ENCODE peak calls at places on chromosomes 4 and X, in four cellular contexts. W is A549, R is OCI-LY7, T is MM.1S. X is an unnamed sample.

GRCh38 chr4:6010789-6011188 is 7.4 kb downstream of the C4orf50 start:
- DNase-seq in R (no peak), W (no peak), T (no peak), X (no peak)

GRCh38 chrX:53247928-53248327 is 22.9 kb upstream of the KDM5C start:
- DNase-seq in T (no peak), W (no peak), R (no peak), X (no peak)

GRCh38 chr4:116397714-116398113 is 687.7 kb downstream of the TRAM1L1 start:
- DNase-seq in T (no peak), R (no peak), W (no peak), X (no peak)

GRCh38 chrX:39602226-39602625 is 495.5 kb downstream of the BCOR start:
- DNase-seq in T (no peak), W (no peak), R (no peak), X (no peak)

GRCh38 chrX:148691456-148691855 is 191.0 kb downstream of the AFF2 start:
- DNase-seq in T (no peak), R (no peak), W (no peak), X (no peak)

GRCh38 chrX:39613508-39613921 is 484.2 kb downstream of the BCOR start:
- DNase-seq in W (peak), R (peak), T (no peak), X (no peak)

GRCh38 chr4:142128529-142128928 is 492.1 kb downstream of the IL15 start:
- DNase-seq in T (no peak), W (no peak), R (no peak), X (no peak)

GRCh38 chr4:101475246-101475645 is 127.9 kb upstream of the PPP3CA start:
- DNase-seq in R (no peak), T (no peak), W (no peak), X (no peak)

GRCh38 chrX:97984641-97985040 is 1100.9 kb downstream of the RPA4 start:
- DNase-seq in R (peak), T (no peak), W (no peak), X (peak)

GRCh38 chr4:139535852-139536234 is 20.2 kb downstream of the SETD7 start:
- DNase-seq in W (no peak), T (no peak), R (no peak), X (no peak)

GRCh38 chr4:96326846-96327245 is 487.0 kb downstream of the PDHA2 start:
- DNase-seq in R (no peak), T (no peak), W (no peak), X (no peak)

GRCh38 chrX:124518888-124519287 is 172.5 kb downstream of the SH2D1A start:
- DNase-seq in T (no peak), R (no peak), W (no peak), X (no peak)

GRCh38 chr4:123488916-123489315 is 92.3 kb downstream of the SPRY1 start:
- DNase-seq in W (peak), R (no peak), T (no peak), X (no peak)

GRCh38 chrX:56798866-56799864 is 70.1 kb downstream of the NBDY start:
- DNase-seq in T (peak), R (no peak), W (no peak), X (peak)

GRCh38 chrX:102651968-102652744 is 873 bp downstream of the GPRASP1 start:
- DNase-seq in T (no peak), W (peak), R (no peak), X (no peak)

GRCh38 chr4:81360722-81361121 is 111.0 kb downstream of the RASGEF1B start:
- DNase-seq in W (no peak), T (no peak), R (no peak), X (no peak)

DNA sequence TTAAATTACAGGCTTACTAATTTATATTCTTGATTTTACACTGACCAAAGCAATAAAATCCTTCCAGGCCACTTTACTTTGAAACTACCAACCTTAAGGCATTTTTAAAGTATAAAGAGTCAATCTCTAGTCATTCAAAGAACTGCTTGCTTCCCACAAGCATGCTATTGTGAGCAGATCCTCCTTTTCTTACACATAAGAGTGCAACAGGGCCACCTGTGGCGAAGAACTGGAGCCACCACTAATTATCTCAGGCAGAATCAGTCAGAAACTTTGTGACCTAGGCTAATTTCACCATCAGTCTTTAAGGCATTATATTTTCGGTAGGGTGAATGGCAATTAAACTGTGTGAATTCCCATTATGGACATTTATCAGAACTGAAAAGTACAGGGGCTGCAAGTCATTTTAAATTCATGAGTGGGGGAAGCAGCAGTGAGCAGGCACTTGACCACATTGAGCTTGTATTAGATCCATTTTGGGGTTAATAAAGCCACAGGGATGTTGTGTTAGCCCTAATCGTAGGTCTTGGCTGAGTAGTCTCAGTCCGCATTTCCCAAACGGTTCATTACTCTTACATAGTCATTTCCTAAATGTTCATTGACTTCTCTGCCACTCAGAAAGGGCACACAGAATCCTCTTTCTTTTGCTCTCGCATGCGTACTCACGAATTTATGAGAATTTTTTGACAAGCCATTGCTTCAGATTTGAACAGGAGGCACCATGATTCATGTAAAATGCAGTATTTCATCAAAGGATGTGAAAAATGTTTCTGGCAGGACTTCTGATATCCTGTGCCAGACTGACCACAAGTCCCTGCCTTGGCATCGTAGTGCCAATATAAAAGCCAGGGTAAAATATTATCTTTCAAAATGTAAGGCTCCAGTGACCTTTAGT is 39.8 kb downstream of the NPY2R start:
- DNase-seq in W (no peak), T (no peak), R (no peak), X (no peak)
- H3K4me2 ChIP-seq in W (peak), T (no peak), R (no peak), X (no peak)

DNA sequence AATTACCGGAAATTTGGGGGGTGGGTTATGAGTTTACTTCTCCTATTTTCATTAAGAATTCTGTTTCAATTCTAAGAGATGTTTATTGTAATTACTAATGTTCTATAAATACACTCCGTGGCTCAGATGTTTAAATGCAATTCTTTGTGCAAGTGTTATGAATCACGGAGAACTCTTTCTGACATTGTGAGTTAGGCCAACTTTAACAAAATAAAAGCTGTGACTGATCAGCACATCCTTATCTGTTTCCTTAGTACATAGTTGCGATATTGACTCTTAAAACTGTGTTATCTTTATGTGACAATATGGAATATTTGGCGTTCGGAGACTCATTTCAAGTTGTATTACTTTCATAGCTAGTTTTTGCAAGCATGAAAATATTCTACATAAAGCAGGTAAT is 902 bp downstream of the KLHL4 start:
- DNase-seq in W (no peak), R (no peak), T (no peak), X (no peak)
- H3K4me2 ChIP-seq in W (peak), R (no peak), T (peak), X (no peak)

GRCh38 chr4:185307136-185307950 is 88.4 kb downstream of the LRP2BP start:
- DNase-seq in W (no peak), R (peak), T (peak), X (no peak)
- H3K4me2 ChIP-seq in W (no peak), R (peak), T (peak), X (no peak)

GRCh38 chrX:74550295-74550802 is 64.1 kb downstream of the RLIM start:
- DNase-seq in R (peak), W (peak), T (peak), X (peak)
- H3K4me2 ChIP-seq in R (peak), W (peak), T (peak), X (peak)

GRCh38 chrX:11953615-11954014 is 184.7 kb upstream of the FRMPD4 start:
- DNase-seq in R (no peak), W (peak), T (no peak), X (no peak)
- H3K4me2 ChIP-seq in R (no peak), W (peak), T (no peak), X (no peak)

GRCh38 chr4:161680146-161680545 is 483.7 kb downstream of the FSTL5 start:
- DNase-seq in W (no peak), R (no peak), T (no peak), X (no peak)
- H3K4me2 ChIP-seq in W (no peak), R (no peak), T (no peak), X (no peak)

GRCh38 chr4:176309046-176309445 is 10.7 kb upstream of the SPCS3 start:
- DNase-seq in R (peak), T (peak), W (no peak), X (peak)
- H3K4me2 ChIP-seq in R (peak), T (peak), W (no peak), X (peak)

DNA sequence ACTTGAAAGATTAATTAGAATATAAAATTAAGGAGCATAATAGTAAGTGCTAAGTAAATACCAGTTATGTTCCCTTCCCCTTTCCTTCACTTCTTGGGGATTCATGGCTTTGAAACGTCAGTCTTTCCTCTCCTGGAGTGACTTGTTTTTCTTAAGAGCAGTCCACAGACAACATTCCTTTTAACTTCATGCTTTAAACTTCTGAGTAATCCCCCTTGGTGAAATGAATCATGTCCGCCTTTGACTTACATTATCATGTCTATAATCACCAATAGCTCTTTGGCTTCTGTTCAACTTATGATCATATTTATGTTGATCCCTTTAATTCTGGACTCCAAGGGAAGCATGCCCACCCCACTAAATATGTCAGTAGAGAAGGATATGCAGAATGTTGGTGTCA is 1012.1 kb upstream of the SLIT2 start:
- DNase-seq in W (no peak), R (no peak), T (no peak), X (no peak)
- H3K4me2 ChIP-seq in W (no peak), R (no peak), T (no peak), X (no peak)